ENCODE peak calls at places on chromosomes 2 and 18, in four cellular contexts. W, U, C and J are unnamed samples.

GRCh38 chr2:21263622-21264021 is 139.9 kb downstream of the TDRD15 start:
- DNase-seq in W (peak; percentile 59), U (no peak), C (no peak), J (no peak)

GRCh38 chr2:215726070-215726469 is 287.3 kb downstream of the MREG start:
- DNase-seq in U (no peak), C (no peak), W (no peak), J (no peak)

GRCh38 chr2:871926-872680 is 78.5 kb upstream of the SNTG2 start:
- DNase-seq in C (no peak), W (no peak), U (no peak), J (no peak)

GRCh38 chr2:42010743-42011298 is 37.0 kb upstream of the PKDCC start:
- DNase-seq in C (no peak), W (no peak), U (no peak), J (no peak)

GRCh38 chr2:17816396-17817245 is at the start of gene MSGN1:
- DNase-seq in W (no peak), U (no peak), C (no peak), J (no peak)

GRCh38 chr2:50556934-50557575 is 474.9 kb downstream of the NRXN1 start:
- DNase-seq in U (no peak), W (no peak), C (no peak), J (no peak)

GRCh38 chr2:227228061-227228667 is 63.7 kb downstream of the COL4A3 start:
- DNase-seq in W (peak; percentile 30), U (no peak), C (no peak), J (no peak)

GRCh38 chr2:212387146-212387545 is 151.5 kb downstream of the ERBB4 start:
- DNase-seq in C (no peak), U (no peak), W (no peak), J (no peak)

GRCh38 chr18:3340015-3340681 is 78.2 kb downstream of the MYL12B start:
- DNase-seq in W (no peak), U (no peak), C (no peak), J (no peak)

GRCh38 chr2:134539946-134540345 is 178.9 kb downstream of the TMEM163 start:
- DNase-seq in U (no peak), C (no peak), W (no peak), J (no peak)

GRCh38 chr2:128319773-128320608 is 1.3 kb upstream of the HS6ST1 start:
- DNase-seq in C (no peak), W (peak; percentile 14), U (no peak), J (no peak)

GRCh38 chr18:55634545-55634944 is 46.6 kb upstream of the TCF4 start:
- DNase-seq in U (no peak), C (no peak), W (no peak), J (no peak)

GRCh38 chr2:62197609-62198236 is 1.8 kb downstream of the B3GNT2 start:
- DNase-seq in W (no peak), C (peak; percentile 49), U (peak; percentile 24), J (no peak)

GRCh38 chr2:75053484-75054112 is 95.2 kb downstream of the POLE4 start:
- DNase-seq in W (no peak), U (peak; percentile 1), C (peak; percentile 70), J (no peak)

GRCh38 chr2:3523551-3524041 is 4.3 kb upstream of the ADI1 start:
- DNase-seq in U (no peak), C (no peak), W (no peak), J (no peak)

GRCh38 chr2:43133708-43134570 is 92.5 kb downstream of the ZFP36L2 start:
- DNase-seq in C (no peak), W (peak; percentile 45), U (peak; percentile 90), J (peak; percentile 97)

GRCh38 chr2:191217580-191217979 is 27.6 kb upstream of the MYO1B start:
- DNase-seq in U (no peak), W (no peak), C (no peak), J (no peak)

GRCh38 chr2:71379086-71379485 is 47.5 kb downstream of the ZNF638 start:
- DNase-seq in W (no peak), C (no peak), U (no peak), J (no peak)

GRCh38 chr2:112869258-112869842 is 32.8 kb upstream of the IL1B start:
- DNase-seq in C (peak; percentile 26), U (peak; percentile 67), W (peak; percentile 80), J (no peak)

GRCh38 chr2:55879976-55880375 is 43.6 kb downstream of the EFEMP1 start:
- DNase-seq in W (no peak), C (no peak), U (no peak), J (no peak)

GRCh38 chr2:1638281-1638860 is 105.9 kb downstream of the PXDN start:
- DNase-seq in U (no peak), C (no peak), W (no peak), J (no peak)

GRCh38 chr2:14700753-14701152 is 68.2 kb downstream of the LRATD1 start:
- DNase-seq in U (no peak), W (no peak), C (no peak), J (no peak)

GRCh38 chr2:173101687-173102086 is 26.0 kb downstream of the MAP3K20 start:
- DNase-seq in U (peak; percentile 29), W (no peak), C (no peak), J (no peak)

GRCh38 chr2:170073288-170073687 is 104.7 kb upstream of the MYO3B start:
- DNase-seq in U (no peak), W (no peak), C (no peak), J (no peak)

GRCh38 chr2:240167588-240167880 is 27.1 kb upstream of the OTOS start:
- DNase-seq in W (no peak), U (no peak), C (no peak), J (no peak)

GRCh38 chr18:58484989-58485962 is 143.6 kb downstream of the ALPK2 start:
- DNase-seq in W (no peak), C (peak; percentile 44), U (no peak), J (no peak)

GRCh38 chr2:69253033-69253535 is 133.9 kb downstream of the GFPT1 start:
- DNase-seq in U (no peak), W (no peak), C (no peak), J (no peak)

GRCh38 chr2:27376866-27377617 is 3.5 kb downstream of the ZNF513 start:
- DNase-seq in C (no peak), W (no peak), U (no peak), J (no peak)
- H3K9me3 ChIP-seq in C (no peaks in the 10 kb centered on the region), W (no peaks in the 10 kb centered on the region), U (no peaks in the 10 kb centered on the region), J (no peaks in the 10 kb centered on the region)

DNA sequence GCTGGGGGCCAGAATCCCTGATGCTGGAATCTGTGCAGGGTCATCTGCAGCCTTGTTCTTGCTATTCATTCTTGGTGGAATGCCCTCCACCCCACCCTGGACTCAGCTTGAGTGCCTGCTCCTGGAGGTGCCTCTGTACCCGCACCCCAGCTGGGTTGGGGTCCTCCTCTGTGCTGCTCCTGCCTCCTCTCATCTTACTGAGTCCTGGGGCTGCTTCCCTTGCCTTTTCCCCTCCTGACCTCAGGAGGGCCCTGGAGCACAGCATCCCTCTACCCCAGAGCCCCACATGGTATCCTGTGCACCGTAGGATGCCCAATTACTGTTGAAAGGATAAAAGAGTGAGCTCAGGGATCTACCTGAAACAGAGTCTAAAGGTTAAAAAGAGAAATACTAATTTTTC is 81.6 kb downstream of the CIB4 start:
- DNase-seq in C (no peak), W (no peak), U (no peak), J (no peak)
- H3K27me3 ChIP-seq in C (peaks cover 59% of the 10 kb centered on the region), W (peaks cover 19% of the 10 kb centered on the region), U (peaks cover 10% of the 10 kb centered on the region), J (peaks cover 22% of the 10 kb centered on the region)

GRCh38 chr2:31696068-31696467 is 115.3 kb upstream of the SRD5A2 start:
- DNase-seq in U (no peak), W (no peak), C (no peak), J (no peak)
- H3K9me3 ChIP-seq in U (peaks cover 65% of the 10 kb centered on the region), W (peaks cover 83% of the 10 kb centered on the region), C (no peaks in the 10 kb centered on the region), J (peaks cover 23% of the 10 kb centered on the region)

GRCh38 chr2:234179031-234179363 is 128.5 kb downstream of the SPP2 start:
- DNase-seq in C (no peak), W (no peak), U (no peak), J (no peak)
- H3K27me3 ChIP-seq in C (no peaks in the 10 kb centered on the region), W (no peaks in the 10 kb centered on the region), U (peaks cover 3% of the 10 kb centered on the region), J (peaks cover 4% of the 10 kb centered on the region)

GRCh38 chr2:66153941-66154340 is 281.0 kb upstream of the MEIS1 start:
- DNase-seq in C (no peak), U (no peak), W (no peak), J (no peak)
- H3K9me3 ChIP-seq in C (no peaks in the 10 kb centered on the region), U (peaks cover 2% of the 10 kb centered on the region), W (peaks cover 19% of the 10 kb centered on the region), J (no peaks in the 10 kb centered on the region)

GRCh38 chr2:233706720-233707119 is 6.0 kb upstream of the UGT1A5 start:
- DNase-seq in U (no peak), W (no peak), C (no peak), J (no peak)
- H3K27me3 ChIP-seq in U (peaks cover 9% of the 10 kb centered on the region), W (no peaks in the 10 kb centered on the region), C (peaks cover 8% of the 10 kb centered on the region), J (no peaks in the 10 kb centered on the region)